ENCODE peak calls at places on chromosomes 11 and 22, in five cellular contexts. One of them, this sample, is unnamed.

GRCh38 chr11:210122-210802 is 2.8 kb downstream of the RIC8A start:
- DNase-seq in IMR-90: peak; percentile 88
- DNase-seq in mesenchymal stem cell: peak; percentile 77
- DNase-seq in H1: no peak
- DNase-seq in neuronal stem cell: no peak
- DNase-seq in this sample: peak; percentile 94

GRCh38 chr22:43887391-43887790 is 4.4 kb downstream of the PNPLA5 start:
- DNase-seq in IMR-90: no peak
- DNase-seq in mesenchymal stem cell: no peak
- DNase-seq in H1: no peak
- DNase-seq in neuronal stem cell: no peak
- DNase-seq in this sample: no peak

GRCh38 chr11:72141066-72141465 is 5.5 kb downstream of the FOLR3 start:
- DNase-seq in IMR-90: peak; percentile 90
- DNase-seq in mesenchymal stem cell: peak; percentile 27
- DNase-seq in H1: no peak
- DNase-seq in neuronal stem cell: no peak
- DNase-seq in this sample: no peak

GRCh38 chr11:7351228-7351627 is 99.5 kb downstream of the SYT9 start:
- DNase-seq in IMR-90: no peak
- DNase-seq in mesenchymal stem cell: no peak
- DNase-seq in H1: no peak
- DNase-seq in neuronal stem cell: no peak
- DNase-seq in this sample: no peak

GRCh38 chr11:76620471-76620870 is 50.1 kb downstream of the LRRC32 start:
- DNase-seq in IMR-90: peak; percentile 89
- DNase-seq in mesenchymal stem cell: peak; percentile 50
- DNase-seq in H1: no peak
- DNase-seq in neuronal stem cell: no peak
- DNase-seq in this sample: no peak

GRCh38 chr11:124843616-124843910 is 21.7 kb upstream of the ROBO3 start:
- DNase-seq in IMR-90: no peak
- DNase-seq in mesenchymal stem cell: no peak
- DNase-seq in H1: no peak
- DNase-seq in neuronal stem cell: no peak
- DNase-seq in this sample: peak; percentile 11

GRCh38 chr11:47161134-47161854 is 15.4 kb downstream of the ARFGAP2 start:
- DNase-seq in IMR-90: peak; percentile 69
- DNase-seq in mesenchymal stem cell: peak; percentile 80
- DNase-seq in H1: no peak
- DNase-seq in neuronal stem cell: peak; percentile 71
- DNase-seq in this sample: peak; percentile 87

GRCh38 chr11:19474954-19475811 is 234.4 kb upstream of the E2F8 start:
- DNase-seq in IMR-90: no peak
- DNase-seq in mesenchymal stem cell: no peak
- DNase-seq in H1: no peak
- DNase-seq in neuronal stem cell: peak; percentile 38
- DNase-seq in this sample: peak; percentile 33

GRCh38 chr11:110123003-110123402 is 29.8 kb downstream of the ZC3H12C start:
- DNase-seq in IMR-90: peak; percentile 79
- DNase-seq in mesenchymal stem cell: peak; percentile 42
- DNase-seq in H1: no peak
- DNase-seq in neuronal stem cell: no peak
- DNase-seq in this sample: peak; percentile 60

GRCh38 chr11:117300301-117300700 is 9.2 kb downstream of the BACE1-AS start:
- DNase-seq in IMR-90: peak; percentile 54
- DNase-seq in mesenchymal stem cell: peak; percentile 45
- DNase-seq in H1: no peak
- DNase-seq in neuronal stem cell: peak; percentile 51
- DNase-seq in this sample: peak; percentile 49

GRCh38 chr11:76337918-76338317 is 43.0 kb downstream of the THAP12 start:
- DNase-seq in IMR-90: no peak
- DNase-seq in mesenchymal stem cell: no peak
- DNase-seq in H1: no peak
- DNase-seq in neuronal stem cell: no peak
- DNase-seq in this sample: no peak

GRCh38 chr11:96259053-96259837 is 83.8 kb downstream of the MAML2 start:
- DNase-seq in IMR-90: peak; percentile 86
- DNase-seq in mesenchymal stem cell: peak; percentile 79
- DNase-seq in H1: no peak
- DNase-seq in neuronal stem cell: no peak
- DNase-seq in this sample: peak; percentile 75

GRCh38 chr22:47044722-47045545 is 282.5 kb downstream of the TBC1D22A start:
- DNase-seq in IMR-90: no peak
- DNase-seq in mesenchymal stem cell: no peak
- DNase-seq in H1: no peak
- DNase-seq in neuronal stem cell: no peak
- DNase-seq in this sample: no peak

GRCh38 chr22:31680764-31681624 is 19.0 kb upstream of the PISD start:
- DNase-seq in IMR-90: peak; percentile 79
- DNase-seq in mesenchymal stem cell: peak; percentile 34
- DNase-seq in H1: no peak
- DNase-seq in neuronal stem cell: no peak
- DNase-seq in this sample: no peak

GRCh38 chr11:106331163-106331562 is 253.7 kb downstream of the AASDHPPT start:
- DNase-seq in IMR-90: no peak
- DNase-seq in mesenchymal stem cell: peak; percentile 74
- DNase-seq in H1: no peak
- DNase-seq in neuronal stem cell: no peak
- DNase-seq in this sample: no peak

GRCh38 chr11:95092549-95093324 is 3.1 kb downstream of the ENDOD1 start:
- DNase-seq in IMR-90: peak; percentile 49
- DNase-seq in mesenchymal stem cell: peak; percentile 86
- DNase-seq in H1: no peak
- DNase-seq in neuronal stem cell: no peak
- DNase-seq in this sample: peak; percentile 63

GRCh38 chr22:47587861-47588582 is 825.6 kb downstream of the TBC1D22A start:
- DNase-seq in IMR-90: no peak
- DNase-seq in mesenchymal stem cell: no peak
- DNase-seq in H1: no peak
- DNase-seq in neuronal stem cell: no peak
- DNase-seq in this sample: no peak

GRCh38 chr11:92159931-92160330 is 64.7 kb upstream of the FAT3 start:
- DNase-seq in IMR-90: no peak
- DNase-seq in mesenchymal stem cell: no peak
- DNase-seq in H1: no peak
- DNase-seq in neuronal stem cell: no peak
- DNase-seq in this sample: no peak

GRCh38 chr11:77487790-77488189 is 13.9 kb upstream of the PAK1 start:
- DNase-seq in IMR-90: no peak
- DNase-seq in mesenchymal stem cell: no peak
- DNase-seq in H1: no peak
- DNase-seq in neuronal stem cell: no peak
- DNase-seq in this sample: no peak

DNA sequence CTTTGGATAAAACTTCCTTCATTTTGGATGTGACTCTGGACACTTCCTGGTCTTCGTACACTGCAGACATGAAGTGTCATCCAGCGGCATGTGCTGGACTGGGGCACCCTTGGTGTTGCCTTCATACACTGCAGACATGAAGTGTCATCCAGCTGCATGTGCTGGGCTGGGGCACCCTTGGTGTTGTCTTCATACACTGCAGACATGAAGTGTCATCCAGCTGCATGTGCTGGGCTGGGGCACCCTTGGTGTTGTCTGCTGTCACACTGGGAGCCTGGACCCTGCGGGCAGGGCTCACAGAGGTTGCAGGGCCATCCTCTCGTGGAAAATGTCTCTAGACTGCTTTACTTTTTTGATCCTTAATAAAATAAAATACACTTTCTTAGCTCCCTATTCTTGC is 771.4 kb downstream of the BRD1 start:
- DNase-seq in IMR-90: no peak
- DNase-seq in mesenchymal stem cell: no peak
- DNase-seq in H1: no peak
- DNase-seq in neuronal stem cell: no peak
- DNase-seq in this sample: no peak
- H2BK120ac ChIP-seq in IMR-90: no peak overlapping the region
- H2BK120ac ChIP-seq in mesenchymal stem cell: no peak overlapping the region
- H2BK120ac ChIP-seq in H1: no peak overlapping the region
- H2BK120ac ChIP-seq in neuronal stem cell: no peak overlapping the region
- H2BK120ac ChIP-seq in this sample: no peak overlapping the region

GRCh38 chr11:122634507-122634906 is 21.0 kb upstream of the UBASH3B start:
- DNase-seq in IMR-90: peak; percentile 64
- DNase-seq in mesenchymal stem cell: peak; percentile 33
- DNase-seq in H1: no peak
- DNase-seq in neuronal stem cell: no peak
- DNase-seq in this sample: peak; percentile 83
- H2BK120ac ChIP-seq in IMR-90: peak overlapping the region; percentile 91
- H2BK120ac ChIP-seq in mesenchymal stem cell: peak overlapping the region; percentile 50
- H2BK120ac ChIP-seq in H1: no peak overlapping the region
- H2BK120ac ChIP-seq in neuronal stem cell: no peak overlapping the region
- H2BK120ac ChIP-seq in this sample: no peak overlapping the region

GRCh38 chr11:67304511-67305113 is 1.3 kb downstream of the SSH3 start:
- DNase-seq in IMR-90: no peak
- DNase-seq in mesenchymal stem cell: no peak
- DNase-seq in H1: no peak
- DNase-seq in neuronal stem cell: no peak
- DNase-seq in this sample: no peak
- H2BK120ac ChIP-seq in IMR-90: no peak overlapping the region
- H2BK120ac ChIP-seq in mesenchymal stem cell: no peak overlapping the region
- H2BK120ac ChIP-seq in H1: no peak overlapping the region
- H2BK120ac ChIP-seq in neuronal stem cell: no peak overlapping the region
- H2BK120ac ChIP-seq in this sample: no peak overlapping the region

GRCh38 chr11:70483077-70483861 is 84.9 kb downstream of the CTTN start:
- DNase-seq in IMR-90: peak; percentile 60
- DNase-seq in mesenchymal stem cell: peak; percentile 38
- DNase-seq in H1: no peak
- DNase-seq in neuronal stem cell: no peak
- DNase-seq in this sample: peak; percentile 68

GRCh38 chr11:70485326-70486025 is 87.1 kb downstream of the CTTN start:
- DNase-seq in IMR-90: no peak
- DNase-seq in mesenchymal stem cell: no peak
- DNase-seq in H1: no peak
- DNase-seq in neuronal stem cell: no peak
- DNase-seq in this sample: no peak

GRCh38 chr11:70481625-70482528 is 83.5 kb downstream of the CTTN start:
- DNase-seq in IMR-90: peak; percentile 63
- DNase-seq in mesenchymal stem cell: peak; percentile 21
- DNase-seq in H1: no peak
- DNase-seq in neuronal stem cell: no peak
- DNase-seq in this sample: no peak

GRCh38 chr11:70482529-70482917 is 84.2 kb downstream of the CTTN start:
- DNase-seq in IMR-90: peak; percentile 11
- DNase-seq in mesenchymal stem cell: no peak
- DNase-seq in H1: no peak
- DNase-seq in neuronal stem cell: no peak
- DNase-seq in this sample: no peak

DNA sequence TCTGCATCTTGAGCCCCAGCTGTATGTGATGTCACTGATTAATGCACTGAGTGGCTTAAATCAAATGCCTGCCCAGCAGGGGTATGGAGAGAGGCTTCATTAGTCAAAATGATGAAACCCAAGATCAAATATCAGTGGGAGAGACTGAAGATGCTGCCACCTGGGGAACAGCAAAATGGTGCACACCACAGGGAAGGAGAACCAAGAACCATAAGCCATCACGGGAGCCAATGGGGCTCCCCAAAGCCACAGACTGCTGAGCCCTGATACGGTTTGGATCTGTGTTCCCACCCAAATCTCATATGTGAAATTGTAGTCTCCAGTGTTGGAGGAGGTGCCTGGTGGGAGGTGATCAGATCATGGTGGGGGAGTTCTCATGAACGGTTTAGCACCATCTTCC is 85.6 kb downstream of the CTTN start:
- DNase-seq in IMR-90: no peak
- DNase-seq in mesenchymal stem cell: no peak
- DNase-seq in H1: no peak
- DNase-seq in neuronal stem cell: no peak
- DNase-seq in this sample: no peak
- H2BK120ac ChIP-seq in IMR-90: no peak overlapping the region
- H2BK120ac ChIP-seq in mesenchymal stem cell: no peak overlapping the region
- H2BK120ac ChIP-seq in H1: no peak overlapping the region
- H2BK120ac ChIP-seq in neuronal stem cell: no peak overlapping the region
- H2BK120ac ChIP-seq in this sample: no peak overlapping the region

GRCh38 chr11:64924910-64925284 is 408 bp downstream of the PPP2R5B start:
- DNase-seq in IMR-90: no peak
- DNase-seq in mesenchymal stem cell: peak; percentile 34
- DNase-seq in H1: no peak
- DNase-seq in neuronal stem cell: no peak
- DNase-seq in this sample: no peak
- H2BK120ac ChIP-seq in IMR-90: no peak overlapping the region
- H2BK120ac ChIP-seq in mesenchymal stem cell: no peak overlapping the region
- H2BK120ac ChIP-seq in H1: no peak overlapping the region
- H2BK120ac ChIP-seq in neuronal stem cell: no peak overlapping the region
- H2BK120ac ChIP-seq in this sample: no peak overlapping the region